ENCODE peak calls at places on chromosomes 3 and 15, in eight cellular contexts. X, A, Q, G, T, Z, D and K are unnamed samples. For H3K4me1, the result is how much of the 10 kb centered on the place peaks cover.

GRCh38 chr3:150357923-150358322 is 50.2 kb upstream of the TSC22D2 start:
- DNase-seq in T (no peak), A (no peak), Z (no peak), X (no peak), G (no peak), Q (no peak), D (no peak), K (no peak)

GRCh38 chr15:23069496-23070166 is 30.3 kb upstream of the TUBGCP5 start:
- DNase-seq in D (no peak), X (no peak), A (no peak), G (no peak), Q (no peak), T (peak), Z (no peak), K (no peak)

GRCh38 chr3:185420762-185421161 is 57.8 kb downstream of the MAP3K13 start:
- DNase-seq in A (no peak), Z (no peak), G (no peak), T (no peak), D (no peak), Q (no peak), X (peak), K (peak)

GRCh38 chr3:14188367-14188766 is 9.8 kb downstream of the LSM3 start:
- DNase-seq in G (no peak), Z (no peak), X (no peak), D (no peak), T (no peak), Q (no peak), A (no peak), K (no peak)

GRCh38 chr3:108159865-108160264 is 62.4 kb downstream of the IFT57 start:
- DNase-seq in X (no peak), G (peak), T (no peak), Q (no peak), Z (no peak), D (no peak), A (no peak), K (no peak)

GRCh38 chr3:46946856-46947544 is 29.5 kb downstream of the CCDC12 start:
- DNase-seq in G (peak), D (no peak), Z (no peak), X (peak), T (no peak), A (peak), Q (no peak), K (peak)

GRCh38 chr3:164332856-164333802 is 745.2 kb downstream of the SI start:
- DNase-seq in Q (no peak), T (no peak), G (no peak), X (no peak), Z (no peak), D (no peak), A (no peak), K (no peak)

GRCh38 chr15:28981921-28982320 is 96.1 kb downstream of the APBA2 start:
- DNase-seq in Q (no peak), D (no peak), T (no peak), G (no peak), A (no peak), Z (no peak), X (no peak), K (no peak)

GRCh38 chr15:44588541-44588940 is 51.6 kb downstream of the EIF3J start:
- DNase-seq in A (peak), Z (no peak), G (no peak), Q (no peak), D (no peak), T (no peak), X (no peak), K (no peak)

GRCh38 chr3:26703519-26703918 is 80.9 kb downstream of the LRRC3B start:
- DNase-seq in Q (no peak), A (no peak), D (no peak), G (no peak), Z (no peak), T (no peak), X (no peak), K (no peak)

GRCh38 chr3:11212784-11213183 is 58.5 kb downstream of the HRH1 start:
- DNase-seq in Q (no peak), Z (peak), T (peak), D (no peak), X (no peak), A (no peak), G (peak), K (no peak)

GRCh38 chr3:20110826-20111225 is 70.6 kb downstream of the KAT2B start:
- DNase-seq in A (no peak), D (no peak), Q (no peak), G (no peak), X (no peak), T (no peak), Z (no peak), K (no peak)

GRCh38 chr15:78093242-78094020 is 1.1 kb downstream of the SH2D7 start:
- DNase-seq in G (no peak), D (peak), Z (peak), T (no peak), X (no peak), A (no peak), Q (no peak), K (no peak)

GRCh38 chr15:58070801-58071418 is 5.4 kb upstream of the ALDH1A2 start:
- DNase-seq in Z (no peak), D (peak), A (peak), Q (no peak), X (peak), T (peak), G (peak), K (peak)
- TF ChIP-seq CTCF in Z (peak), D (peak), A (peak), Q (peak), X (peak), T (peak), G (peak), K (peak)

GRCh38 chr15:32637704-32638103 is 3.8 kb upstream of the SCG5 start:
- DNase-seq in Q (no peak), G (no peak), Z (no peak), D (no peak), X (no peak), T (no peak), A (no peak), K (no peak)
- TF ChIP-seq POLR2A in Q (no peak), G (no peak), Z (no peak), D (no peak), X (no peak), T (no peak), A (no peak), K (no peak)

DNA sequence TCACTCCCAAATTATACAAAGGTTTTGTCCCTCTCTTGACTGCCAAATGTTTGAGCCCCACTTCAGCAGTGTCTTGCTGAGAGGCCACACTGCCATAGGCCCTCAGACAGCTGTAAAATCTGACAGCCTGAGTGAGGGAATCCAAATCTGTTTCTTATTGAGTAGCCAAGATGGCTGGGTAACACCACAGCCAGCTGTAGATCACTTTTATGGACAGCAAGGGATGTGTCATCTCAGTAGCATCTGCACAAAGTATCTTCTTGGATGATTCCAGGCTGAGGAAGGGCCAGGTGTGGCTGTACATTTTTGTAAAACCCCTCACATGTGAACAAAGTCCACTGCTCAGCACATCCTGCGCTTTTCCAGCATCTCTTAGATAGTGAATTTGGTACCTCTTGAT is 237.0 kb upstream of the LRTM1 start:
- DNase-seq in T (no peak), G (no peak), A (no peak), D (no peak), X (no peak), Q (no peak), Z (no peak), K (no peak)
- H3K4me1 ChIP-seq in T (under half), G (under half), A (under half), D (under half), X (under half), Q (under half), Z (under half), K (under half)

GRCh38 chr15:41695750-41696436 is 35.7 kb downstream of the MGA start:
- DNase-seq in T (peak), Q (no peak), X (no peak), G (peak), Z (no peak), A (peak), D (no peak), K (peak)
- TF ChIP-seq CTCF in T (peak), Q (no peak), X (no peak), G (peak), Z (no peak), A (peak), D (no peak), K (peak)